ENCODE peak calls at places on chromosomes 7 and 10, in ten cellular contexts. I is testis, P is right cardiac atrium, G is body of pancreas, K is cardiac muscle cell, F is endothelial cell of umbilical vein, N is colonic mucosa, T is mesendoderm, L is aorta, V is suprapubic skin. Y is an unnamed sample.

GRCh38 chr10:108597031-108597430 is 1326.3 kb downstream of the XPNPEP1 start:
- DNase-seq in I (no peak), P (no peak), G (no peak), K (peak; percentile 6), F (no peak), N (no peak), T (no peak), L (no peak), V (no peak), Y (no peak)

GRCh38 chr10:44348496-44348895 is 36.4 kb downstream of the CXCL12 start:
- DNase-seq in I (no peak), P (no peak), G (no peak), K (no peak), F (no peak), N (no peak), T (no peak), L (peak; percentile 46), V (peak; percentile 55), Y (no peak)

GRCh38 chr7:133315332-133316040 is 62.6 kb downstream of the EXOC4 start:
- DNase-seq in I (no peak), P (no peak), G (no peak), K (peak; percentile 35), F (peak; percentile 49), N (no peak), T (no peak), L (no peak), V (no peak), Y (no peak)

GRCh38 chr10:86105181-86105580 is 261.4 kb downstream of the GRID1 start:
- DNase-seq in I (no peak), P (no peak), G (no peak), K (no peak), F (no peak), N (no peak), T (no peak), L (no peak), V (no peak), Y (no peak)

GRCh38 chr7:83524286-83525075 is 124.5 kb downstream of the SEMA3E start:
- DNase-seq in I (no peak), P (no peak), G (no peak), K (no peak), F (no peak), N (no peak), T (peak; percentile 48), L (no peak), V (no peak), Y (no peak)

GRCh38 chr10:85891471-85891870 is 475.1 kb downstream of the GRID1 start:
- DNase-seq in I (no peak), P (no peak), G (no peak), K (no peak), F (no peak), N (no peak), T (no peak), L (no peak), V (no peak), Y (no peak)

GRCh38 chr10:128316327-128316726 is 190.1 kb upstream of the MKI67 start:
- DNase-seq in I (no peak), P (no peak), G (no peak), K (no peak), F (no peak), N (no peak), T (no peak), L (no peak), V (no peak), Y (no peak)

GRCh38 chr10:128059266-128059850 is 66.9 kb downstream of the MKI67 start:
- DNase-seq in I (no peak), P (no peak), G (no peak), K (no peak), F (no peak), N (no peak), T (no peak), L (peak; percentile 78), V (peak; percentile 60), Y (no peak)

GRCh38 chr10:10780746-10781145 is 236.9 kb upstream of the CELF2 start:
- DNase-seq in I (no peak), P (no peak), G (no peak), K (no peak), F (no peak), N (no peak), T (no peak), L (no peak), V (no peak), Y (no peak)

GRCh38 chr7:44073664-44074348 is 8.4 kb upstream of the PGAM2 start:
- DNase-seq in I (peak; percentile 52), P (peak; percentile 80), G (peak; percentile 78), K (no peak), F (peak; percentile 65), N (peak; percentile 91), T (peak; percentile 68), L (peak; percentile 92), V (no peak), Y (peak; percentile 72)

GRCh38 chr10:129978980-129979379 is 14.9 kb upstream of the EBF3 start:
- DNase-seq in I (no peak), P (no peak), G (no peak), K (no peak), F (no peak), N (no peak), T (no peak), L (no peak), V (no peak), Y (no peak)

GRCh38 chr10:58773351-58773750 is 260.7 kb downstream of the BICC1 start:
- DNase-seq in I (no peak), P (no peak), G (no peak), K (no peak), F (no peak), N (no peak), T (no peak), L (no peak), V (no peak), Y (no peak)

DNA sequence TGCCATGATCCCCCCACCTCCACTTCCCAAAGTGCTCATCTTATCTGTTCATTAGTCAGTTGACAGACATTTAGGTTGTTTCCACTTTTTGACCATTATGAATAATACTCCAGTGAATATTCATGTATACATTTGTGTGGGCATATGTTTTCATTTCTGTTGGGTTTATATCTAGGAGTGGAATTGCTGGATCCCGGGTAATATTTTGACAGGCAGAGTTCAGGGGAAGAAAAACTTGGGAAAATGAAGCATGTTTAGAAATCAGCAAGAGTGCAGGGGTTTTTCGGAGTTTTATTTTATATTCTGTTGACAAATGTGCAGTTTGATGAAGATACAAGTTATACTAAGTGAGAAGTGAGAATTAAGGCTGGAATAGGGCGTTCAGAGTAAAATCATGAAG is 2.6 kb upstream of the SCD start:
- DNase-seq in I (no peak), P (no peak), G (no peak), K (no peak), F (no peak), N (no peak), T (no peak), L (no peak), V (no peak), Y (no peak)
- H3K4me1 ChIP-seq in I (peaks cover 11% of the 10 kb centered on the region), P (peaks cover 11% of the 10 kb centered on the region), G (peaks cover 21% of the 10 kb centered on the region), K (peaks cover 21% of the 10 kb centered on the region), F (peaks cover 21% of the 10 kb centered on the region), N (no peaks in the 10 kb centered on the region), T (peaks cover 11% of the 10 kb centered on the region), L (no peaks in the 10 kb centered on the region), V (peaks cover 26% of the 10 kb centered on the region), Y (peaks cover 36% of the 10 kb centered on the region)

GRCh38 chr10:29539398-29539797 is 95.4 kb downstream of the SVIL start:
- DNase-seq in I (no peak), P (no peak), G (no peak), K (no peak), F (no peak), N (no peak), T (no peak), L (no peak), V (no peak), Y (no peak)

GRCh38 chr10:29543715-29544114 is 91.1 kb downstream of the SVIL start:
- DNase-seq in I (no peak), P (no peak), G (no peak), K (no peak), F (no peak), N (no peak), T (no peak), L (no peak), V (no peak), Y (no peak)

GRCh38 chr10:29542723-29543122 is 92.0 kb downstream of the SVIL start:
- DNase-seq in I (no peak), P (no peak), G (no peak), K (no peak), F (no peak), N (no peak), T (no peak), L (no peak), V (no peak), Y (no peak)

GRCh38 chr10:29540016-29540415 is 94.8 kb downstream of the SVIL start:
- DNase-seq in I (no peak), P (no peak), G (no peak), K (no peak), F (no peak), N (no peak), T (no peak), L (no peak), V (no peak), Y (no peak)

GRCh38 chr10:29541826-29542225 is 92.9 kb downstream of the SVIL start:
- DNase-seq in I (no peak), P (no peak), G (no peak), K (no peak), F (no peak), N (no peak), T (peak; percentile 37), L (no peak), V (no peak), Y (no peak)
- H3K4me1 ChIP-seq in I (peaks cover 19% of the 10 kb centered on the region), P (peaks cover 7% of the 10 kb centered on the region), G (peaks cover 18% of the 10 kb centered on the region), K (peaks cover 27% of the 10 kb centered on the region), F (no peaks in the 10 kb centered on the region), N (no peaks in the 10 kb centered on the region), T (peaks cover 2% of the 10 kb centered on the region), L (peaks cover 3% of the 10 kb centered on the region), V (peaks cover 12% of the 10 kb centered on the region), Y (no peaks in the 10 kb centered on the region)

DNA sequence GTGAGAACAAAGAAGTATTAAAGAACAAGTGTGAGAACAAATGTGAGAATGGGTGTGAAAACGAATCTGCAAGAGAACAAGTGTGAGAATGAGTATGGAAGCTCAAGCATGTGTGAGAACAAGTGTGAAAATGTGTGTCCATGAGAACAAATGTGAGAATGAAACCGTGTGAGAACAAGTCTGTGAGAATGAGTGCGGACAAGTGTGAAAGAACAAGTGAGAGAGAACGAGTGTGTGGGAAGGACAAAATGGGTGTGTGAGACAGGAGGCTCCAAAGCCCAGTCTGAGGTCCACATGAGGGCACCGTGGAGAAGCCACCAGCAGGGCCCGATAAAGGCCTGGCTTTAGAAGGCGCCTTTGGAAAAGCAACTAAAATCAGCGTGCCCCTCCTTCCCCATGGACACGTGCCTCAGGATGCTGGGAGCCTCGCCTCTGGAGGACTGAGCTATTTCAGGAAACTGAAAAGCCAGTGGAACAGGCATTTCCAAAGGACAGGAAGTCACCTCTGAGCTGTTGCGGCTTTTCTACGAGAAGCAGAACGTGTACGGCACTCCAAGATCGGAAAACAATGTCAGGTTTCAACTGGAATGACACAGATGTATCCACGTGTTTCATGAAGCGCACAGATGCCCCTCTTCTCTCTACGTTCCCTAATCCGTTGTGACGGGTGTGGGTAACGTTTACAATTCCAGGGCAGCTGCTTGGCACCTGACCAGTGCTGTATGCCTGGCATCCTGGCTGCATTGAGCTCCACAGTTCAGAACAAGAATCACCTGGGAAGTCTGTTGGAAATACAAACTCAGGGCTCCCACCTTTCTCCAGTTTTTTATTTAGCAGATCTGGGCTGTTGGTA is 46.4 kb downstream of the ESYT2 start:
- DNase-seq in I (peak; percentile 70), P (peak; percentile 77), G (peak; percentile 15), K (peak; percentile 48), F (peak; percentile 80), N (no peak), T (peak; percentile 81), L (peak; percentile 89), V (no peak), Y (peak; percentile 43)
- H3K4me1 ChIP-seq in I (peaks cover 20% of the 10 kb centered on the region), P (peaks cover 17% of the 10 kb centered on the region), G (peaks cover 11% of the 10 kb centered on the region), K (peaks cover 9% of the 10 kb centered on the region), F (peaks cover 12% of the 10 kb centered on the region), N (no peaks in the 10 kb centered on the region), T (no peaks in the 10 kb centered on the region), L (peaks cover 5% of the 10 kb centered on the region), V (peaks cover 35% of the 10 kb centered on the region), Y (peaks cover 14% of the 10 kb centered on the region)

GRCh38 chr7:150739045-150739432 is 1.8 kb downstream of the GIMAP5 start:
- DNase-seq in I (no peak), P (no peak), G (peak; percentile 52), K (no peak), F (no peak), N (no peak), T (no peak), L (no peak), V (no peak), Y (no peak)
- H3K4me1 ChIP-seq in I (peaks cover 2% of the 10 kb centered on the region), P (peaks cover 7% of the 10 kb centered on the region), G (peaks cover 8% of the 10 kb centered on the region), K (peaks cover 10% of the 10 kb centered on the region), F (peaks cover 27% of the 10 kb centered on the region), N (no peaks in the 10 kb centered on the region), T (peaks cover 3% of the 10 kb centered on the region), L (no peaks in the 10 kb centered on the region), V (peaks cover 5% of the 10 kb centered on the region), Y (no peaks in the 10 kb centered on the region)

Y was measured in adrenal gland.